ENCODE peak calls at places on chromosomes 5 and 9, in seven cellular contexts. L is uterus, O is MM.1S, Z is fibroblast of the aortic adventitia, J is RWPE1, Y is stomach, C is psoas muscle. P is an unnamed sample.

GRCh38 chr5:15711881-15712280 is 211.9 kb downstream of the FBXL7 start:
- DNase-seq in L (no peak), O (no peak), Z (no peak), J (no peak), Y (no peak), C (no peak), P (no peak)

GRCh38 chr5:107404595-107405366 is 266.0 kb downstream of the EFNA5 start:
- DNase-seq in L (no peak), O (no peak), Z (no peak), J (no peak), Y (no peak), C (no peak), P (no peak)

GRCh38 chr5:111453747-111454146 is 58.6 kb downstream of the STARD4 start:
- DNase-seq in L (no peak), O (no peak), Z (peak), J (no peak), Y (no peak), C (no peak), P (no peak)

GRCh38 chr5:64766105-64766504 is 2.4 kb downstream of the SREK1IP1 start:
- DNase-seq in L (no peak), O (no peak), Z (no peak), J (peak), Y (no peak), C (no peak), P (peak)

GRCh38 chr5:141508808-141509611 is 20.1 kb downstream of the PCDHGC5 start:
- DNase-seq in L (peak), O (no peak), Z (peak), J (peak), Y (no peak), C (peak), P (peak)

GRCh38 chr5:181261320-181262085 is 560 bp upstream of the TRIM52 start:
- DNase-seq in L (peak), O (peak), Z (peak), J (peak), Y (peak), C (peak), P (peak)

GRCh38 chr5:94028001-94028400 is 286.6 kb upstream of the POU5F2 start:
- DNase-seq in L (no peak), O (no peak), Z (no peak), J (no peak), Y (no peak), C (no peak), P (no peak)

GRCh38 chr5:114192108-114192507 is 169.8 kb upstream of the KCNN2 start:
- DNase-seq in L (no peak), O (no peak), Z (no peak), J (peak), Y (no peak), C (no peak), P (peak)

GRCh38 chr5:108842260-108842659 is 94.6 kb downstream of the FER start:
- DNase-seq in L (no peak), O (no peak), Z (no peak), J (no peak), Y (no peak), C (no peak), P (no peak)

GRCh38 chr9:12784461-12785250 is 9.8 kb downstream of the LURAP1L start:
- DNase-seq in L (no peak), O (peak), Z (peak), J (peak), Y (peak), C (no peak), P (peak)

GRCh38 chr5:62315376-62316049 is 9.5 kb downstream of the KIF2A start:
- DNase-seq in L (no peak), O (no peak), Z (peak), J (no peak), Y (no peak), C (no peak), P (no peak)

GRCh38 chr9:111659706-111660105 is 1.7 kb upstream of the GNG10 start:
- DNase-seq in L (no peak), O (no peak), Z (no peak), J (no peak), Y (no peak), C (no peak), P (no peak)

GRCh38 chr5:149605998-149606721 is 24.9 kb downstream of the ARHGEF37 start:
- DNase-seq in L (no peak), O (peak), Z (peak), J (peak), Y (peak), C (peak), P (peak)

GRCh38 chr9:123343428-123344272 is 12.3 kb upstream of the CRB2 start:
- DNase-seq in L (no peak), O (no peak), Z (no peak), J (no peak), Y (no peak), C (no peak), P (peak)

GRCh38 chr5:151670953-151671636 is 15.6 kb downstream of the SPARC start:
- DNase-seq in L (peak), O (no peak), Z (peak), J (no peak), Y (no peak), C (no peak), P (peak)

GRCh38 chr5:37777472-37778135 is 62.2 kb downstream of the GDNF start:
- DNase-seq in L (no peak), O (no peak), Z (peak), J (no peak), Y (peak), C (peak), P (no peak)

GRCh38 chr5:56829137-56829536 is 13.8 kb downstream of the MAP3K1 start:
- DNase-seq in L (no peak), O (peak), Z (no peak), J (no peak), Y (no peak), C (no peak), P (peak)

GRCh38 chr9:126857261-126857960 is 3.0 kb upstream of the ZBTB34 start:
- DNase-seq in L (no peak), O (no peak), Z (peak), J (no peak), Y (peak), C (no peak), P (peak)

GRCh38 chr5:95846554-95847260 is 24.2 kb upstream of the GLRX start:
- DNase-seq in L (peak), O (peak), Z (peak), J (peak), Y (peak), C (peak), P (peak)

GRCh38 chr5:98463222-98463621 is 310.2 kb upstream of the RGMB start:
- DNase-seq in L (no peak), O (no peak), Z (no peak), J (no peak), Y (no peak), C (no peak), P (no peak)

GRCh38 chr5:96741075-96741474 is 66.7 kb downstream of the ERAP1 start:
- DNase-seq in L (no peak), O (no peak), Z (no peak), J (no peak), Y (no peak), C (no peak), P (no peak)

GRCh38 chr5:116814656-116815055 is 240.0 kb upstream of the SEMA6A start:
- DNase-seq in L (no peak), O (no peak), Z (no peak), J (no peak), Y (no peak), C (no peak), P (no peak)

GRCh38 chr5:103373576-103374472 is 115.3 kb downstream of the MACIR start:
- DNase-seq in L (no peak), O (no peak), Z (no peak), J (no peak), Y (peak), C (no peak), P (no peak)

GRCh38 chr9:115254217-115254616 is 136.3 kb upstream of the TNC start:
- DNase-seq in L (no peak), O (no peak), Z (no peak), J (no peak), Y (no peak), C (no peak), P (no peak)

GRCh38 chr9:115254781-115255180 is 136.8 kb upstream of the TNC start:
- DNase-seq in L (no peak), O (no peak), Z (no peak), J (no peak), Y (no peak), C (no peak), P (no peak)

DNA sequence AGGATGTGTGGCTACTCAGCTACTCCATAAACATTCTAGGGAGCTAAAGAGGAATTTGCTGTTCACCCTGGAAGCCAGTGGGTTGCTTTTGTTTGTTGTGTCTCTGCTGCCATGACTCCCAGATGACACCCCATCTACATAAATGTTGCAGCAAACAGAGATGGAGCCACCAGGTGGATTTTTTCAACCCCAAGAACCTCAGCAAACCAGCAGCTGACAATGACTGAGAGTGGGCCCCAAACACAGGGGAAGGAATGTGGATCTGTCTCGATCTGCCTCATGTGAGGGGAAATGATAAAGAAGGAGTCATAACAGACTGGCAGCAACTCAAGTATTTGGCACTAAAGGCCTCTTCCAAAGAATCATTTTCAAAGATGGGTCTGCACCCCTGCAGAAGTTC is 132.7 kb upstream of the TNC start:
- DNase-seq in L (no peak), O (no peak), Z (peak), J (peak), Y (no peak), C (no peak), P (peak)
- TF ChIP-seq CTCF in L (no peak), O (no peak), Z (no peak), J (no peak), Y (no peak), C (no peak), P (no peak)

GRCh38 chr9:133919253-133920115 is 72.6 kb downstream of the VAV2 start:
- DNase-seq in L (no peak), O (no peak), Z (no peak), J (no peak), Y (no peak), C (no peak), P (no peak)
- TF ChIP-seq CTCF in L (no peak), O (no peak), Z (no peak), J (no peak), Y (no peak), C (no peak), P (no peak)

DNA sequence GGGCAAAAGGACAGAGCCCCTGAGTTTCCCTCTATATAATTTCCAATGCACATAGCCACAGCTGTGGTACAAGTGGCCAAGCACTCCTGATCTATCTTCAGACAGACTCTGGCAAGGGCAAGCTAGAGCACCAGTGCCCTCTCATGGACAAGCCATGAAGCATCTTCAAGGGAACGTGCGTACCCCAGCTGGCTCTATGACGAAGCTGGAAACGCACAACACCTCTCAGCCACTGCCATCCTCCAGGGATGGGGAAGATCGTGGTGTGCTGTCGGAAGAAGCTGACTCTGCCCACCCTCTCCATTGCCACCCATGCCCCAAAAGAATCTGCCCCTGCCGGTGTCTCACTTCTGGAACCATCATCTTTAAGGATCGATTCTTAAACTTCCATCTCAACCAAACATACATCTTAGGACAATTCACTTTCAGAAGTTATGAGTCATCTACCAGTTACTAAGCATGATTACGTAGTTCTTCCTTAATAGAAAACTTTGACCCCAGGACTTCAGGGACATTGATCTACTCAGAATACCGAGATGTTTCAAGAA is 482.9 kb downstream of the AGTPBP1 start:
- DNase-seq in L (no peak), O (peak), Z (peak), J (peak), Y (peak), C (peak), P (peak)
- TF ChIP-seq CTCF in L (no peak), O (peak), Z (peak), J (no peak), Y (peak), C (peak), P (peak)

GRCh38 chr9:129109952-129110739 is 447 bp downstream of the CRAT start:
- DNase-seq in L (peak), O (no peak), Z (peak), J (no peak), Y (no peak), C (peak), P (no peak)
- TF ChIP-seq CTCF in L (no peak), O (no peak), Z (no peak), J (no peak), Y (no peak), C (no peak), P (no peak)

GRCh38 chr9:88278036-88278435 is 110.2 kb upstream of the SPIN1 start:
- DNase-seq in L (no peak), O (no peak), Z (no peak), J (no peak), Y (no peak), C (no peak), P (no peak)

GRCh38 chr9:88280816-88281382 is 107.3 kb upstream of the SPIN1 start:
- DNase-seq in L (no peak), O (peak), Z (peak), J (no peak), Y (no peak), C (no peak), P (no peak)
- TF ChIP-seq CTCF in L (no peak), O (no peak), Z (no peak), J (no peak), Y (no peak), C (no peak), P (no peak)

DNA sequence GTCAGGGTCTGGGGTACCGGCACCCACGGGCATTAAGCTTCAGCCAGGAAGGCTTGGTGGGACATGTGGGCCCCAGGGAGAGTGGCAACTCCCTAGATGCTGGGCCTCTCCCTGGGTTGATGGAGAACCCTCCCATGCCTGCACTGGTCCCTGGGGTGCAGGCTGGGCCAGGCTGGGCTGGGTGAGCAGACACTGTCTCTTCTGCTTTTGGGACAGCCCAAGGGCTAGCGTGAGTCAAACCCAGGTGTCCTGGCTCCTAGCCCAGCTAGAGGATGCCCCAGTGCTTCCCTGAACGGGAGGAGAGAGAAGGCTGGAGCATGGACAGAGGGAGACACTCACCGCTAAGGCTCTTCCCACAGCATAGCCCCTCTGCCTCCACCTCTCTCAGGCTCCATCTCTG is 5.7 kb upstream of the AQP7 start:
- DNase-seq in L (no peak), O (no peak), Z (no peak), J (peak), Y (no peak), C (no peak), P (peak)
- TF ChIP-seq CTCF in L (no peak), O (no peak), Z (no peak), J (no peak), Y (no peak), C (no peak), P (no peak)

DNA sequence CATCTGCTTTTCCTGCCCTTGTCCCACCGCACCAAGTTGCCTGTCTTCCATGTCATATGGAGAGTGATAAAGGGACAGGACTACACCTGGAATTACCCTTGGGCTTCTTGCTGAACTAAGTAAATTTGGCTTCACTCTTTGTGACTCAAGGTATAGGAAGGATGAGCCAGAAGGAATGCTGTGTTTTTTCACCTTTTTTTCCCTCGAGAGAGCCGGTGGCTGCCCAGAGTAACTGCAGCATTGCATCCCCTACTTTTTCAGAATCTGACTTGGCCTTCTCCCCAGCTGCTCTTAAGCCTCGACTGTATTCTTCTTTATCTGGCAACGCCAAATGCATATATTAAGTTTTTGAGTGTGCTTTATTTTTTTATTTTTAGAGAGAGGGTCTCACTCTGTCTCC is 38.4 kb downstream of the RCL1 start:
- DNase-seq in L (no peak), O (no peak), Z (no peak), J (no peak), Y (no peak), C (no peak), P (no peak)
- TF ChIP-seq CTCF in L (no peak), O (no peak), Z (no peak), J (no peak), Y (no peak), C (no peak), P (no peak)

GRCh38 chr5:122292357-122292756 is 19.7 kb upstream of the SNCAIP start:
- DNase-seq in L (peak), O (no peak), Z (peak), J (no peak), Y (no peak), C (no peak), P (no peak)

GRCh38 chr5:122291000-122291592 is 20.9 kb upstream of the SNCAIP start:
- DNase-seq in L (peak), O (no peak), Z (no peak), J (no peak), Y (no peak), C (no peak), P (peak)

GRCh38 chr5:122300374-122300773 is 11.7 kb upstream of the SNCAIP start:
- DNase-seq in L (no peak), O (peak), Z (no peak), J (no peak), Y (no peak), C (no peak), P (no peak)

GRCh38 chr5:122297587-122298298 is 14.3 kb upstream of the SNCAIP start:
- DNase-seq in L (no peak), O (peak), Z (no peak), J (no peak), Y (no peak), C (no peak), P (no peak)

GRCh38 chr5:122295138-122295537 is 16.9 kb upstream of the SNCAIP start:
- DNase-seq in L (no peak), O (peak), Z (no peak), J (no peak), Y (no peak), C (no peak), P (peak)
- TF ChIP-seq CTCF in L (peak), O (peak), Z (peak), J (no peak), Y (no peak), C (no peak), P (no peak)

GRCh38 chr9:27569406-27569805 is 3.9 kb downstream of the C9orf72 start:
- DNase-seq in L (no peak), O (no peak), Z (no peak), J (no peak), Y (no peak), C (no peak), P (peak)

GRCh38 chr9:27572566-27572917 is 739 bp downstream of the C9orf72 start:
- DNase-seq in L (peak), O (peak), Z (peak), J (peak), Y (peak), C (no peak), P (peak)

GRCh38 chr9:27572036-27572435 is 1.2 kb downstream of the C9orf72 start:
- DNase-seq in L (no peak), O (no peak), Z (no peak), J (no peak), Y (no peak), C (no peak), P (no peak)

GRCh38 chr9:27572918-27573698 is at the start of gene C9orf72:
- DNase-seq in L (peak), O (peak), Z (no peak), J (peak), Y (peak), C (peak), P (no peak)

GRCh38 chr9:27573699-27574265 is 501 bp upstream of the C9orf72 start:
- DNase-seq in L (peak), O (peak), Z (peak), J (peak), Y (peak), C (peak), P (peak)
- TF ChIP-seq CTCF in L (no peak), O (no peak), Z (no peak), J (no peak), Y (no peak), C (peak), P (no peak)

GRCh38 chr5:112692472-112692871 is 45.2 kb upstream of the APC start:
- DNase-seq in L (no peak), O (peak), Z (no peak), J (no peak), Y (no peak), C (no peak), P (no peak)

GRCh38 chr5:112693301-112693700 is 44.4 kb upstream of the APC start:
- DNase-seq in L (no peak), O (no peak), Z (no peak), J (no peak), Y (no peak), C (no peak), P (no peak)

GRCh38 chr5:112690605-112691340 is 46.9 kb upstream of the APC start:
- DNase-seq in L (no peak), O (no peak), Z (no peak), J (no peak), Y (no peak), C (no peak), P (no peak)

GRCh38 chr5:112691341-112691685 is 46.4 kb upstream of the APC start:
- DNase-seq in L (no peak), O (no peak), Z (peak), J (no peak), Y (no peak), C (no peak), P (no peak)

DNA sequence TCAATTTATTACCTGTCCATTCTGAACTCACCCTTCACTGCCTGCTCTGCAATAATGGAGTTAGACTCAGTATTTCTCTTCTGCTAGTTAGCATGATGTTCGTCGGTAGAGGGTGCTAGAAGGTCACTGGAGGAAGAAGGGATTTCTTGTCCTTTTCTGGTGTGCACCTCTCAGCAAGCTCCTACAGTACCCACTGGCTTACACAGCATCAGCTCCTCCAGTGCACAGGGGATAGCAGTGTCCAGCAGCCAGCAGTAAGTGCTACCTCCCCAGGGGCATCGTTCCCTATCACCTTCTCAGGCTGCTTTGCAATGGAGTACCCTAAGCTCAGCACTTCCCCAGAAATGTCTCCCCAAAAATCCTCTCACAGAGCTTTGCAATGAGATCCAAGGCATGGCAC is 45.9 kb upstream of the APC start:
- DNase-seq in L (no peak), O (peak), Z (peak), J (no peak), Y (no peak), C (no peak), P (peak)
- TF ChIP-seq CTCF in L (no peak), O (peak), Z (peak), J (no peak), Y (no peak), C (no peak), P (peak)

P was measured in MCF 10A.